ENCODE peak calls at places on chromosomes 1 and 21, in five cellular contexts. B, C, D, P and I are unnamed samples.

GRCh38 chr1:35505911-35506798 is 51.0 kb downstream of the KIAA0319L start:
- DNase-seq in C (peak), D (peak), P (no peak), B (peak), I (peak)

GRCh38 chr21:42496839-42497202 is 797 bp upstream of the RSPH1 start:
- DNase-seq in D (no peak), B (peak), C (no peak), P (peak), I (no peak)

GRCh38 chr1:99252630-99253029 is 11.7 kb upstream of the PLPPR4 start:
- DNase-seq in P (no peak), D (no peak), B (peak), C (no peak), I (no peak)

GRCh38 chr1:109595540-109595939 is 23.9 kb downstream of the GNAT2 start:
- DNase-seq in P (no peak), D (no peak), C (no peak), B (no peak), I (no peak)

GRCh38 chr1:182080955-182081582 is 19.6 kb upstream of the ZNF648 start:
- DNase-seq in B (no peak), P (peak), D (peak), C (peak), I (peak)

GRCh38 chr1:1068374-1069060 is 5.6 kb downstream of the RNF223 start:
- DNase-seq in C (no peak), B (peak), D (no peak), P (peak), I (no peak)

GRCh38 chr1:64240209-64240608 is 36.8 kb downstream of the UBE2U start:
- DNase-seq in P (no peak), C (peak), B (no peak), D (no peak), I (no peak)

GRCh38 chr21:14545906-14546480 is at the start of gene SAMSN1:
- DNase-seq in C (no peak), D (no peak), P (no peak), B (peak), I (no peak)

GRCh38 chr1:67059331-67059730 is 5.4 kb upstream of the SLC35D1 start:
- DNase-seq in P (no peak), C (no peak), B (no peak), D (no peak), I (no peak)

DNA sequence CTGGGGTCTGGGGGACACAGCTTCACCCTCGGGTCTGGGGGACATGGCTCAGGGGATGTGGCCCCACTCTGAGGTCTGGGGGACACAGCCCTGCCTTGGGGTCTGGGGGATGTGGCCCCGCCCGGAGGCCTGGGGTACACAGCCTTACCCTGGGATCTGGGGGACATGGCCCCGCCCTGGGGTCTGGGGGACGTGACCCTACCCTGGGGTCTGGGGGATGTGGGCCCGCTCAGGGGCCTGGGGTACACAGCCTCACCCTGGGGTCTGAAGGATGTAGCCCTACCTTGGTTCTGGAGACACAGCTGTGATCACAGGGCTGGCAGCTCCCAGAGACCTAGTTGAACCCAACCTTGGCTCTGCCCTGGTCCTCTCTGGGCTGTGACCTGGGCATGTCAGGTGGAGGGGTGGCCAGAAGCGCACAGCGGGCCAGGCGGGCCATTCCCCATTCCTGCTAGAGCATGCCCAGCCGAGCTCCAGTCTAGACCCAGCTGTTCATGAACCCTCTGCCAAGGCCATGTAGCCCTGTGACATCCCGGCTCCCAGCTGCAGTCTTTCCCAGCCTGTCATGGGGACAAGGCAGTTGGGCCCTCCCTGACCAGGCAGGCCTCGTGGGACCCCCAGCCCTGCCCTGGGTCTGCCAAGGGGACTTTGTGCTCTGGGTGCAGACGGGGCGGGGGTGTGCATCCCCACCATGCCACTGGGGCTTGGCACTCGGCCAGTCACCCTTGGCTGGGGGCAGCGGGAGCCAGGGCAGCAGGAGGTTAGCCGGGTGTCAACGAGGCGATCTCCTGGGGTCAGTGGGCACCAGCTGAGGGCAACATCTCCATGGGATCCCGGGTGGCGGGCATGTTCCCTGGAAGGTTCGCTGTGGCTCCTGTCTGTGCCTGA is 43.9 kb downstream of the WNT9A start:
- DNase-seq in P (no peak), B (peak), D (no peak), C (no peak), I (no peak)
- H3K4me3 ChIP-seq in P (no peak), B (no peak), D (no peak), C (no peak), I (no peak)

GRCh38 chr1:37477946-37478345 is 3.6 kb downstream of the ZC3H12A start:
- DNase-seq in B (peak), C (no peak), D (no peak), P (no peak), I (peak)

GRCh38 chr1:37479255-37480124 is 5.1 kb downstream of the ZC3H12A start:
- DNase-seq in B (peak), D (no peak), C (peak), P (no peak), I (peak)

GRCh38 chr1:37480125-37480466 is 5.7 kb downstream of the ZC3H12A start:
- DNase-seq in D (no peak), B (peak), P (no peak), C (no peak), I (peak)

GRCh38 chr1:37478451-37478871 is 4.1 kb downstream of the ZC3H12A start:
- DNase-seq in C (peak), B (peak), P (no peak), D (no peak), I (peak)

DNA sequence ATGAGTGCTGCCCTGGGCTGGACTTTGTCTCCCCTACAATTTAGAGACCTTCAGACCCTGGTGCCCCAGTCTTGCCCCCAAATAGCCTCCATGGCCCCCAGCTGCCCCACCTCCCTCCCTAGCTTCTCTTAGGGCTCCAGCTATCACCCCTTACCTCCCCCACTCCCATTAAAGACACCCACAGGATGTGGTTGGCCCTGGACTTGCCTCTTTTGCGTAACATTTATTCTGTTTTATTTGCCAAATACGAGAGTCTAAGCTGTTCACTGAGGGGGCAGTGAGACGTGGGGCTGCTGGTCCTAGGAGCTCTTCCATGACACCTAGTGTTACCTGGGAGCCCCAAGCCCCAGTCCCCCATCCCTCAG is 4.5 kb downstream of the ZC3H12A start:
- DNase-seq in C (peak), B (no peak), P (no peak), D (no peak), I (peak)
- H3K4me3 ChIP-seq in C (peak), B (no peak), P (no peak), D (peak), I (peak)

DNA sequence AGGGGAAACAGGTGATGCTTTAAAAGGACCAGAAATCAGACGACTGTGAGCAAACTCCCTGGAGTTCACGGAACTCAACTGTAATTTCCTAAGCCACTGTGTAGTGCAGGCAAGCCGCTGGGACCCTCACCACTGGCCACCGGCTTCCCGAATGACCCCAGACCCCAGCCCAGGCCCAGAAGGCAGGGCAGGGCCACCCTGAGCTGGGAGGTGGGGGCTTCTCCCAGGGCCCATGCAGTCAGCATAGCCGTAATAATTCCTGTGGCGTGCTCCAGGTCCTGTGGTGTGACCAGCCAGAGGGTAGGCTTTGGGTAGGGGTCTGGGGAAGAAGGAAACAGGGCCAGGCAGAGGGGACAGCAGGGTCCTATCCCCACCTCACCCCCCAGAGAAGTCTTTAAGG is 3.5 kb upstream of the ARF1 start:
- DNase-seq in D (no peak), C (no peak), B (peak), P (no peak), I (no peak)
- H3K4me3 ChIP-seq in D (no peak), C (no peak), B (no peak), P (no peak), I (no peak)

GRCh38 chr1:15825800-15826199 is 18.4 kb upstream of the UQCRHL start:
- DNase-seq in C (no peak), B (no peak), P (no peak), D (no peak), I (no peak)

GRCh38 chr1:15816674-15817073 is 9.2 kb upstream of the UQCRHL start:
- DNase-seq in P (no peak), D (no peak), B (no peak), C (no peak), I (no peak)

DNA sequence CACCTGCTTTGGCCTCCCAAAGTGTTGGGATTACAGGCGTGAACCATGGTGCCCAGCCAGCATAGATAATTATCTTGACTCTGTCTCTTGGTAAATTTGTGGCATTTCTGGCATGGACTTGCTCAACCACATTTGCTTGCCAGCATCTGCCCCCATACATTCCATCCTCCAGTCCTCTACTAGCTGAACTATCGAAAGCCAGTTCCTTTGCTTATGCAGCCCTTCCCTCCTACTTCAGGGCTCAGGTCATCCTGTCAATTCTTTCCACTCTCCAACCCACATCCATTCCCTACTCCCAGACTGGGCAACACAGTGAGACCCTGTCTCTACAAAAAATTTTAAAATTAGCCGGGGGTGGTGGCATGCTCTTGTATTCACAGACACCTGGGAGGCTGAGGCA is 13.0 kb upstream of the UQCRHL start:
- DNase-seq in D (no peak), B (no peak), C (no peak), P (no peak), I (peak)
- H3K4me3 ChIP-seq in D (no peak), B (no peak), C (no peak), P (no peak), I (no peak)

GRCh38 chr1:165187020-165187628 is 169.4 kb downstream of the LMX1A start:
- DNase-seq in D (no peak), P (no peak), C (no peak), B (no peak), I (no peak)
- H3K4me3 ChIP-seq in D (no peak), P (no peak), C (no peak), B (no peak), I (no peak)

GRCh38 chr21:36068748-36069398 is 951 bp upstream of the CBR1 start:
- DNase-seq in B (no peak), C (no peak), D (no peak), P (no peak), I (no peak)

GRCh38 chr21:36061445-36061844 is 1.1 kb upstream of the SETD4 start:
- DNase-seq in C (no peak), P (no peak), B (no peak), D (no peak), I (no peak)

GRCh38 chr21:36063375-36064084 is 3.2 kb upstream of the SETD4 start:
- DNase-seq in D (no peak), B (no peak), C (no peak), P (no peak), I (no peak)

GRCh38 chr21:36064085-36064460 is 3.7 kb upstream of the SETD4 start:
- DNase-seq in P (no peak), B (no peak), D (no peak), C (no peak), I (peak)

GRCh38 chr21:36065497-36066036 is 4.3 kb upstream of the CBR1 start:
- DNase-seq in P (no peak), D (no peak), B (peak), C (peak), I (peak)
- H3K4me3 ChIP-seq in P (no peak), D (no peak), B (no peak), C (no peak), I (no peak)

DNA sequence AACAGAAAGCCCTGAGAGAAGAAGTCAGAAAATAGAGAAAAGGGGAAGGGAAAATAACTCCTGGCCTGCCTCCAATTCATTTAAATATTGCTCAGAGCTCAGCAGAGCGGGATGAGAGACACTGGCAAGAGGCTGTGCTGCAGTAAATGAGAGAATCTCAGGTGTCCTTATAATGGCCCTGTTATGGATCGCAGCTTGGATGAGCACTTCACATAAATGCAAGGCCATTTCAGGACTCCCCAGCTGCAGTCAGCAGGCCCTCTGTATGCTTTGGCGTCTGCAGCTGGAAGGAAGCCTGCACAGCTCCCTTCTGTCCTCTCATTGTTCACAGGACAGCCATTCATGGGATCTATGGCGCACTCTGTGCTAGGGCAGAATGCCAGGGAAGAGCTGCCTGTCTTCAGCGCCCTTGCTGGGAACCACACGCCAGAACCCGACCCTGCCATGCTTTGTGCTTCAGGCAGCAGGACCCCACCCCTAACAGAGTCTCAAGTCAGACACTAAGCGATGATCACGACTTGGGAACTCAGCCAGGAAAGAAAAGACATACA is 20.7 kb upstream of the ABCB10 start:
- DNase-seq in C (peak), D (no peak), B (no peak), P (peak), I (no peak)
- H3K4me3 ChIP-seq in C (no peak), D (no peak), B (no peak), P (no peak), I (peak)

DNA sequence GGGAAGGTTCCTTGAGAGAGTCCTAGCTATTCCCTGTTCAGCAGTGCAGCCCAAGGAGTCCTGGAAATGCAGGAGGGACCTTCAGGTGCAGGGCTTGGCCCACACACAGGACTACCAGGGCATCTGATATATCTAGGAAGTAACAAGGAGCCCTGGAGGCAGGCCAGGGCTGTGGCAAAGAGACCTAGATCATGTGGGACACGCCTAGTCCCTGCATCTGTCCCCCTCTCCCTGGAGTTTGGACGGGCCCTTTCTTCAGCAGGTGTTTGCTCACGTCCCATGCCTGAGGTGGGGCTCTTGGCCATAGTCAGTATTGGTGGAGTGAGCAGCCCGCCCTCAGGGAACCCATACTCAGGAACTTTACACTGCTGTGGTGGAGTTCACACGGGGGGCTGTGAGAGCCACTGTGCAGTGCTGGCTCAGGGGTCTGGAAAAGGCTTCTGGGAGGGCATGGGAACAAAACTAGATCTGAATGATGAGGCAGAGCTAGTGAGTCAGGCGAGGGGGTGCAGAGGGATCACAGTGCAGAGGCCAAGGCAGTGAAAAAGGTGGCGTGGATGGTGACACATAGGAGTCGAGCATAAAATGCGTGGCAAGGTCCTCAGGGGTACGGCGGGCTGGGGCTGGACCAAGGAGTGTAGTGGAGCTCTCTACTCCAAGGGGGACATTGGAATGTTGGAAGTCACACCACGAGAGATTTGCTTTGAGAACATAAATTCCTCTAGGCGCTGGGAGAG is 25.6 kb downstream of the TMEM53 start:
- DNase-seq in B (no peak), C (no peak), P (no peak), D (no peak), I (peak)
- H3K4me3 ChIP-seq in B (no peak), C (no peak), P (no peak), D (no peak), I (no peak)

GRCh38 chr21:33069243-33069642 is 698 bp upstream of the OLIG1 start:
- DNase-seq in D (no peak), B (no peak), P (no peak), C (no peak), I (no peak)

GRCh38 chr21:33069645-33069993 is 322 bp upstream of the OLIG1 start:
- DNase-seq in D (no peak), C (no peak), B (no peak), P (no peak), I (no peak)

GRCh38 chr21:33070921-33071877 is 1.3 kb downstream of the OLIG1 start:
- DNase-seq in D (no peak), P (peak), B (no peak), C (peak), I (no peak)

GRCh38 chr21:33069994-33070811 is at the start of gene OLIG1:
- DNase-seq in B (peak), D (no peak), P (peak), C (peak), I (peak)

DNA sequence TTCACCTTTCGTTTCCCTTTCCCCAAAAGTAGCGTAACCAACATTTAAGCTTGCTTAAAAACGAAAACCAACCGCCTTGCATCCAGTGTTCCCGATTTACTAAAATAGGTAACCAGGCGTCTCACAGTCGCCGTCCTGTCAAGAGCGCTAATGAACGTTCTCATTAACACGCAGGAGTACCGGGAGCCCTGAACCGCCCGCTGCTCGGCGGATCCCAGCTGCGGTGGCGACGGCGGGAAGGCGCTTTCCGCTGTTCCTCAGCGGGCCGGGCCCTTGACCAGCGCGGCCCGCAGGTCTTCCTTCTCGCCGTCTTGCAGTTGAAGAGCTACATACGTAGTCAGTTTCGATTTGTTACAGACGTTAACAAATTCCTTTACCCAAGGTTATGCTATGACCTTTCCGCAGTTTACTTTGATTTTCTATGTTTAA is 2.0 kb downstream of the OLIG1 start:
- DNase-seq in P (peak), D (no peak), C (peak), B (no peak), I (no peak)
- H3K4me3 ChIP-seq in P (peak), D (peak), C (peak), B (no peak), I (peak)

DNA sequence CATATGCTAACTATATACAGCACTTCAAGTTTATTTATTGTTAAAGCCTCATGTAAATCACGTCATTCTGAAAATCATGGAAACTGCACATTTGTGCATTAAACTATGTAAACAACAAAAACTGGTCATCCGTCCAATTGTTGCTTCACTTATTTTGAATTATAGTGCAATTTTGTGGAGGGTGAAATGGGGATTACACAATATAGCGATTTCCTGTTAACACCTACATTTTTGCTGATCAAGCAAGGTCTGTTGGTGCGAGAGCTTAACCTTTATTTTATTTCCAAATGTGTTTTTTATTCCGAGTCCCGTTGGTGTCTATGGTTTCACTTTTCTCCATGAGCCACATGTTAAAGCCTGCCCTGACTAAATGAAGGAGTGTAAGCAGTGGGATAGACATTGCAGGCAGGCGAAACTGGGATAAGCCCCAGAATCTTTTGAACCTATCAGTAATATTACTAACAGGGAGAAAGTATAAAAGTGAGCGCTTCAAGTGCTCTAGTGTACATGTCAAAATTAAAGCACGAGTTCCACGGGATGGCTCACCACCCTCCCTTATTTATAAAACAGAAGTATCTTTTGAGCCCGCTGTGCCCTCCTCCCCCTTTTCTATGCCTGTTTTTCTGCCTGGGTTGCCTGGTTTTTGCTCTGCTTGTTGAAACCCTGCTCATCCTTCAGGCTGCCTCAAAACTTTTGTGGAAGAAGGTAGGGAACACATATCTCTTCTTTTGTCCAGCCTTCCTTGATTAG is 120.7 kb downstream of the NFIA start:
- DNase-seq in C (no peak), P (no peak), B (no peak), D (no peak), I (no peak)
- H3K4me3 ChIP-seq in C (peak), P (no peak), B (no peak), D (no peak), I (peak)